ENCODE peak calls at places on chromosomes 16 and 17, in seven cellular contexts. W is transverse colon, N is sigmoid colon, I is HepG2, D is GM12878, J is SK-N-SH, O is K562. M is an unnamed sample.

GRCh38 chr16:31269541-31269940 is 9.8 kb downstream of the ITGAM start:
- DNase-seq in W (no peak), I (no peak), D (no peak), O (no peak), J (no peak), N (no peak), M (no peak)

GRCh38 chr17:62963296-62963695 is 2.7 kb upstream of the TANC2 start:
- DNase-seq in O (peak; percentile 22), W (no peak), I (no peak), D (no peak), J (peak; percentile 42), N (no peak), M (no peak)

GRCh38 chr17:50904522-50905459 is 38.6 kb upstream of the TOB1 start:
- DNase-seq in J (peak; percentile 90), N (peak; percentile 91), D (no peak), O (no peak), I (peak; percentile 78), W (peak; percentile 48), M (peak; percentile 87)

GRCh38 chr16:3861808-3862451 is 18.6 kb downstream of the CREBBP start:
- DNase-seq in O (peak; percentile 78), J (no peak), I (no peak), D (no peak), N (no peak), W (no peak), M (no peak)

GRCh38 chr17:64081802-64082799 is 47.8 kb downstream of the ERN1 start:
- DNase-seq in I (peak; percentile 93), O (peak; percentile 64), D (peak; percentile 72), W (peak; percentile 34), J (peak; percentile 76), N (no peak), M (no peak)

GRCh38 chr16:89600956-89601355 is 12.5 kb upstream of the DPEP1 start:
- DNase-seq in J (no peak), N (no peak), O (no peak), W (no peak), I (no peak), D (no peak), M (no peak)

GRCh38 chr17:27733771-27734170 is 66.6 kb downstream of the NOS2 start:
- DNase-seq in I (no peak), N (no peak), O (no peak), W (no peak), D (no peak), J (no peak), M (no peak)

GRCh38 chr17:46894476-46895151 is 28.3 kb upstream of the GOSR2 start:
- DNase-seq in D (no peak), J (no peak), N (no peak), O (no peak), W (no peak), I (no peak), M (no peak)

GRCh38 chr17:81167638-81168037 is 1.6 kb upstream of the AATK start:
- DNase-seq in W (no peak), J (no peak), D (no peak), I (no peak), N (no peak), O (no peak), M (no peak)

GRCh38 chr16:57800213-57801097 is 1.8 kb downstream of the KIFC3 start:
- DNase-seq in J (peak; percentile 8), D (no peak), I (no peak), W (no peak), N (no peak), O (peak; percentile 77), M (peak; percentile 26)

GRCh38 chr17:488993-489757 is 136.6 kb upstream of the RPH3AL start:
- DNase-seq in O (no peak), I (peak; percentile 37), W (no peak), J (peak; percentile 67), D (no peak), N (no peak), M (no peak)

GRCh38 chr17:492015-492399 is 139.4 kb upstream of the RPH3AL start:
- DNase-seq in D (no peak), I (no peak), N (no peak), W (no peak), O (no peak), J (no peak), M (no peak)

GRCh38 chr17:491086-492014 is 138.7 kb upstream of the RPH3AL start:
- DNase-seq in W (peak; percentile 38), N (peak; percentile 85), O (peak; percentile 18), D (no peak), J (peak; percentile 94), I (peak; percentile 51), M (peak; percentile 54)

GRCh38 chr17:493666-494065 is 141.1 kb upstream of the RPH3AL start:
- DNase-seq in N (no peak), W (no peak), O (no peak), I (no peak), J (no peak), D (no peak), M (no peak)

GRCh38 chr17:489758-490329 is 137.2 kb upstream of the RPH3AL start:
- DNase-seq in N (peak; percentile 74), J (peak; percentile 67), W (peak; percentile 69), D (no peak), I (peak; percentile 14), O (peak; percentile 25), M (peak; percentile 60)
- TF ChIP-seq POLR2AphosphoS5 in N (no peak), J (no peak), W (no peak), D (no peak), I (no peak), O (no peak), M (no peak)

GRCh38 chr17:826778-827177 is 44.6 kb downstream of the MRM3 start:
- DNase-seq in D (no peak), N (no peak), J (no peak), I (no peak), W (no peak), O (no peak), M (no peak)

GRCh38 chr17:823501-823902 is 41.3 kb downstream of the MRM3 start:
- DNase-seq in J (no peak), O (no peak), D (peak; percentile 52), W (no peak), I (no peak), N (no peak), M (no peak)

GRCh38 chr17:828761-829160 is 46.6 kb downstream of the MRM3 start:
- DNase-seq in J (no peak), W (no peak), D (no peak), I (no peak), N (no peak), O (no peak), M (no peak)

GRCh38 chr17:819251-819650 is 37.1 kb downstream of the MRM3 start:
- DNase-seq in J (no peak), N (no peak), O (no peak), W (no peak), I (no peak), D (no peak), M (no peak)

GRCh38 chr17:824372-824771 is 42.2 kb downstream of the MRM3 start:
- DNase-seq in J (no peak), W (no peak), I (no peak), N (no peak), D (no peak), O (no peak), M (no peak)
- TF ChIP-seq CTCF in J (no peak), W (no peak), I (no peak), N (no peak), D (no peak), O (no peak), M (no peak)

GRCh38 chr16:2778692-2778958 is 1.5 kb upstream of the ELOB start:
- DNase-seq in D (no peak), N (no peak), O (no peak), I (no peak), W (no peak), J (no peak), M (no peak)

GRCh38 chr16:2775765-2776499 is 1.1 kb downstream of the ELOB start:
- DNase-seq in W (no peak), D (no peak), N (peak; percentile 30), O (no peak), I (no peak), J (no peak), M (no peak)

GRCh38 chr16:2779151-2779920 is 2.3 kb upstream of the ELOB start:
- DNase-seq in D (no peak), O (peak; percentile 31), W (peak; percentile 6), I (no peak), J (no peak), N (peak; percentile 63), M (no peak)

GRCh38 chr16:2776500-2777139 is 460 bp downstream of the ELOB start:
- DNase-seq in I (no peak), O (peak; percentile 32), D (no peak), W (no peak), J (no peak), N (peak; percentile 72), M (no peak)

GRCh38 chr16:2777231-2777902 is at the start of gene ELOB:
- DNase-seq in W (peak; percentile 91), I (peak; percentile 50), D (no peak), N (peak; percentile 93), J (peak; percentile 99), O (peak; percentile 92), M (peak; percentile 92)
- TF ChIP-seq POLR2AphosphoS5 in W (peak; percentile 90), I (peak; percentile 75), D (peak; percentile 66), N (peak; percentile 90), J (peak; percentile 86), O (peak; percentile 87), M (peak; percentile 38)

DNA sequence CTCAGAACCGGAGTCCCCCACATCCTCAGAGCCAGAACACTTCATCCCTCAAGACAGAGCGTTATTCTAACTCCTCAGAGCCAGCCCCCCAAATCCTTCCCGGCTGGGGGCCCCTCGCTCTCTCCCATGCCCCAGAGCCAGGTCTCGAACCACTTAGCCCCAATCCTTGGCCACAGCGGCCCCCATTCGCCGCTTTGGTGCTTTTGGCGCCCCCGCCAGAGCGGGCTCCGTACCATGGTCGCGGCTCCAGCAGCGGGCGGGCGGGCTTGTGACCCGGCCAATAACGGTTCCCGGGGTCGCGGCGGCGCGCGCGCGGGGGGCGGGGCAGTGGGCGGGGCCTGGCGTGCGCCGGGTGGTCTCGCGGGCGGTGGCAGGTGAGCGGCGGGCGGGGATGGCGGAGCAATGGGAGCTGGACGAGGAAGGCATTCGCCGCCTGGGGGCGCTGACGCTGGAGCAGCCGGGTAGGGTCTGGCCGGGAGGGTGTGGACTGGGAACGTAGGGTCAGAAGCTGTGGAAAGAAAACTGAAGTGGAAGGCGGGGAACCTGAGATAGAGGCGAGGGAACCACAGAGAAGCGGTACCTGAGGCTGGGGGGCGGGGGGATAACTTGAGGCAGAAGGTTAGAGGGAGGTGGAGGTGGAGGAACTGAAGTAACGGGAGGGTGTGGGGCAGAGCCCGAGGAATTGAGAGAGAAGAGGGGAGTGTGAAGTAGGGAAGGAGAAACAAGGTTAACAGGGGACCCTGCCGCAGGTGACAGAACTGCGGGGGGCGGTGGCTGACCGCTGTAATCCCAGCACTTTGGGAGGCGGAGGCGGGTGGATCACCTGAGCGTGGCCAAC is at the start of the genes KCTD19 and LRRC36:
- DNase-seq in W (peak; percentile 85), O (peak; percentile 84), I (peak; percentile 70), D (no peak), N (peak; percentile 74), J (peak; percentile 98), M (peak; percentile 78)
- TF ChIP-seq CTCF in W (peak; percentile 35), O (peak; percentile 62), I (peak; percentile 91), D (peak; percentile 46), N (no peak), J (peak; percentile 59), M (no peak)

M was measured in stomach.